ENCODE peak calls at places on chromosomes 5 and 9, in five cellular contexts. K, E, U, F and H are unnamed samples.

GRCh38 chr9:81596671-81597426 is 92.5 kb downstream of the TLE1 start:
- DNase-seq in K (no peak), E (no peak), U (no peak), F (no peak), H (peak)

GRCh38 chr9:96646081-96646991 is 8.8 kb downstream of the PRXL2C start:
- DNase-seq in K (peak), E (no peak), U (no peak), F (no peak), H (peak)

GRCh38 chr5:165321912-165322311 is 1816.5 kb downstream of the MAT2B start:
- DNase-seq in K (peak), E (no peak), U (no peak), F (no peak), H (no peak)

GRCh38 chr9:35790385-35791291 is 753 bp upstream of the NPR2 start:
- DNase-seq in K (peak), E (peak), U (peak), F (no peak), H (peak)

GRCh38 chr5:72244862-72245371 is 75.1 kb downstream of the MRPS27 start:
- DNase-seq in K (peak), E (no peak), U (no peak), F (no peak), H (no peak)

GRCh38 chr5:40437452-40437861 is 242.3 kb upstream of the PTGER4 start:
- DNase-seq in K (peak), E (no peak), U (no peak), F (no peak), H (no peak)

GRCh38 chr5:75286211-75286773 is 49.6 kb upstream of the ANKRD31 start:
- DNase-seq in K (no peak), E (no peak), U (no peak), F (no peak), H (no peak)

GRCh38 chr9:21141427-21141882 is at the start of gene IFNW1:
- DNase-seq in K (no peak), E (no peak), U (no peak), F (no peak), H (no peak)

GRCh38 chr5:108146222-108146621 is 235.7 kb downstream of the FBXL17 start:
- DNase-seq in K (no peak), E (no peak), U (no peak), F (no peak), H (no peak)

GRCh38 chr5:132771559-132771998 is 5.5 kb downstream of the SEPTIN8 start:
- DNase-seq in K (peak), E (no peak), U (peak), F (no peak), H (no peak)

GRCh38 chr5:74357827-74358226 is 282.7 kb downstream of the ENC1 start:
- DNase-seq in K (peak), E (no peak), U (no peak), F (no peak), H (no peak)

GRCh38 chr5:72597456-72597948 is 90.3 kb upstream of the ZNF366 start:
- DNase-seq in K (peak), E (no peak), U (no peak), F (no peak), H (no peak)

GRCh38 chr5:94900006-94900505 is 281.6 kb downstream of the SLF1 start:
- DNase-seq in K (no peak), E (no peak), U (no peak), F (no peak), H (no peak)

GRCh38 chr5:32390819-32391591 is 53.5 kb downstream of the ZFR start:
- DNase-seq in K (peak), E (no peak), U (peak), F (no peak), H (no peak)

GRCh38 chr5:122195784-122196394 is 66.5 kb downstream of the ZNF474 start:
- DNase-seq in K (peak), E (no peak), U (peak), F (no peak), H (no peak)

GRCh38 chr5:80387063-80387768 is 20.6 kb upstream of the ZFYVE16 start:
- DNase-seq in K (no peak), E (no peak), U (no peak), F (no peak), H (no peak)

DNA sequence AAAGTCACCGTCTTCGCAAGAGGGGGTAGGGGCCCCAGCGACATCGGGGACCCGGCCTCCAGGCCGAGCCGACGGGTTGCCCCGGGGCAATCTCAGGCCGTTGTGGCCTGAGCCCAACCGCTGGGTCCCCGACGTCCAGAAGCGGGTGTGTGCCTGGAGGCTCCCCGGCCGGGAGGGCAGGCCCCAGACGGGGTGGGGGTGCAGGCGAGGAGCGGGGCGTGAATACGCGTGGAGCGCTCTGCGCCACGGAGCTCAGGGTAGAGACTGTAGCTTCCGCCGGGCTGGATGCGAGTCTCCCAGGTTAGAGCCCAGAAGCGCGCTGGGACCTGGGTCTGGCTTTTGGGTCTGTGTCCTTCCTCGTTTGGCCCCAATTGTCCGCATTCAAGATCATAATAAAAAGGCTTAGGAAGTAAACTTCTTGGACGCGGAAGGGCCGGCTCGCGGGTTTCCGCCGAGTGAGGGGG is 3.5 kb downstream of the BARX1 start:
- DNase-seq in K (no peak), E (no peak), U (no peak), F (no peak), H (peak)
- H3K4me3 ChIP-seq in K (no peak), E (peak), U (no peak), F (peak), H (no peak)

GRCh38 chr5:78651468-78651867 is 2.9 kb upstream of the LHFPL2 start:
- DNase-seq in K (no peak), E (no peak), U (no peak), F (no peak), H (no peak)

GRCh38 chr5:78648359-78649219 is at the start of gene LHFPL2:
- DNase-seq in K (peak), E (peak), U (peak), F (no peak), H (peak)

GRCh38 chr5:78649220-78649700 is 688 bp upstream of the LHFPL2 start:
- DNase-seq in K (no peak), E (no peak), U (peak), F (no peak), H (peak)

GRCh38 chr5:78650562-78650930 is 2.0 kb upstream of the LHFPL2 start:
- DNase-seq in K (no peak), E (no peak), U (no peak), F (no peak), H (no peak)

DNA sequence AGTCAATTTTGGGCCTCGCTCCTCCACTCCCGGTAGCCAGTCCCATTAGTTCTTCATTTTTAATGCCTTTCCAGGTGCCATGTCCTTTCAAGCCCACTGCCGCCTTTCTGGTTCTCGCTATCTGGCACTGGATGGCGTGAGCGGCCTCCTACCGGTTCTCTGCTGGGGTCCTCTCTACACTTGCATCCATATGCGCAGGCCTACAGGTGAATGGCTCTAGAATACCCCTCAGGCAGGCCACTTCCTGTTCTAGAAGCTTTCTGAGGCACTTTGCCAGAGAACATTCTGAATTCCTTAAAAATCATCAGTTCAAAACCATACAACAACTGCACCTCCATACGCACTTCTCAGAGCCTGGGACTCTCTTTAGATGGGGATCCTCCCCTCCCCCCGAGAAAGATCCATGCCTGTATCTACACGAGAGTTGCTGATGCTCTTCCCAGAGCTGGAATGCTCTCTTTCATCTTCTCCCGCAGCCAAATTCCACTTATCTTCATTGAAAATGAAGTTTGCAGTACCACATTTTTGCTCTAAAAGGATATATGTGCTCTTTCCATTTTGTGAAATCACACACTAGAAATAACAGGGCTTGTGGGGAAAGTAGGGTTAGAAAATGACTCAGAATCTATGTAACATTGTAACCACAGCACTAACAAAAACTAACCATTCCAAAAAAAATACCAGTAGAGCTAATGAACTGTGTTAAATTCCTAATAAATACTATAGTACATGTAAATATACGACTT is 1.4 kb upstream of the LHFPL2 start:
- DNase-seq in K (peak), E (no peak), U (no peak), F (no peak), H (no peak)
- TF ChIP-seq POLR2A in K (no peak), E (no peak), U (no peak), F (no peak), H (no peak)

GRCh38 chr5:82367930-82368329 is 89.8 kb upstream of the RPS23 start:
- DNase-seq in K (no peak), E (no peak), U (no peak), F (no peak), H (no peak)

GRCh38 chr5:82365026-82365425 is 86.9 kb upstream of the RPS23 start:
- DNase-seq in K (no peak), E (no peak), U (no peak), F (no peak), H (no peak)

GRCh38 chr5:82363524-82363923 is 85.4 kb upstream of the RPS23 start:
- DNase-seq in K (no peak), E (no peak), U (no peak), F (no peak), H (no peak)

GRCh38 chr5:82365744-82366228 is 87.6 kb upstream of the RPS23 start:
- DNase-seq in K (peak), E (no peak), U (no peak), F (no peak), H (no peak)

DNA sequence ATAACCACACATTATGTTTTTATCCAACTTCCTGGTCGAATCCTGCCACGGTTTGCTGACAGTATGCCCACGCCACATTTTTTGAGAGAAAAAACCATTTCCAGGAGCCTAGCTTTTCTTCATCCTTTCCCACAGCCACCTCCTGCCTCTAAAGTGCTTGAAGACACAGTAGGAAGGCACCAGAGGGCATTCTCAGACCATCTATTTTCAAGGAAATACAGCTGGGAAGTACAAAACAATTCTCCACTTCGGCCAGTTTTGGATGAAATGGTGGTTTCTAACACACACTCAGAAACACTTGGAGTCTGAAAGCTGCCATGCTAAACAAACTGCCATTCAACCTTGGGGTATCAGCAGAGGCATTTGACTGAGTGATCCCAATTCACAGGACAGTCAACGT is 86.3 kb upstream of the RPS23 start:
- DNase-seq in K (peak), E (no peak), U (no peak), F (no peak), H (no peak)
- TF ChIP-seq CTCF in K (peak), E (peak), U (no peak), F (no peak), H (no peak)

GRCh38 chr5:157106668-157107461 is 2.0 kb downstream of the HAVCR2 start:
- DNase-seq in K (peak), E (no peak), U (no peak), F (no peak), H (peak)
- H3K4me3 ChIP-seq in K (no peak), E (no peak), U (no peak), F (no peak), H (peak)

DNA sequence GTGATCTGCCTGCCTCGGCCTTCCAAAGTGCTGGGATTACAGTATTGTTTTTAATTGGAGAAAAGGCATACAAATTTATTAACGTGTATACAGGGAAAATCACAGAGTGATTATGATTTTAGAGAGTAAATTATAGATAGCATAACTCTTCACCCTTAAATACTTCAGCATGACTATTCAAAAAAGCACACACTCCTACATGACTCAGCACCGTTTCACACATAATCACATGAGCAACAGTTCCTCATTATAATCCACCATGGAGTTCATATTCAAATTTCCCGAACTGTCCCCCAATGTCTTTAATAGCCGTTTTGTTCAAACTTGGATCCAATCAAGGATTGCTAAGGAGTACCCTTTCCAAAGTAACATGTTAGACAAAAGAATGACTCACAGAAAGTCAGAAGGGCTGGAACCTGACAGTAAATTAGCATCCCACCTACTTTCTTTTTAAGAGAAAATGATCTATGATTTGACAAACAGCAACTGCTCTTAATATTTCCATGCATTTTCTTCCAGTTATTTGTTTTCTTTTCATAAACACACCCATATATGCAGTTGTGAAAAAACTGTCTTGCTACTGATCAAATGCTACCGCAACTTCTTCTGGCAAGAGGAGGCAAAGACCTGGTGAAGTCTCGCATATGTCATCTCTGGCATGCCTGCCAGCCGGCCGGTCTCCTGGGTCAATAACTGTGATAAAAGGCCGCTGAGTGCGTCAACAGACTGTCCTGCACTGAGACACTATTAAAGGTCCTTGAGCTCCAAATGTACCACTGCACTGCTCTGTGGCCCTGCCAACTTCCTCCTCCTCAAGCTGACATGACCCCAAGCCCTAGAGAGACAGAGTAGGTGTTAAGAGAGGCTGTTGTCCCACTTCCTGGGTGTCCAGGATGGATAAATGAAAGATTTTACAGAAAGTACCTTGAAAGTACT is 31.9 kb downstream of the RAPGEF1 start:
- DNase-seq in K (peak), E (no peak), U (no peak), F (no peak), H (peak)
- TF ChIP-seq POLR2A in K (no peak), E (no peak), U (no peak), F (no peak), H (no peak)

GRCh38 chr9:7079051-7079450 is 321.3 kb downstream of the KDM4C start:
- DNase-seq in K (no peak), E (no peak), U (no peak), F (no peak), H (no peak)
- TF ChIP-seq CTCF in K (no peak), E (no peak), U (no peak), F (no peak), H (no peak)

GRCh38 chr9:70262948-70263347 is 4.2 kb downstream of the SMC5 start:
- DNase-seq in K (peak), E (no peak), U (no peak), F (no peak), H (no peak)
- H3K4me3 ChIP-seq in K (no peak), E (no peak), U (no peak), F (no peak), H (no peak)

GRCh38 chr5:2700876-2701275 is 50.6 kb downstream of the IRX2 start:
- DNase-seq in K (no peak), E (no peak), U (no peak), F (no peak), H (no peak)

GRCh38 chr5:2702096-2702879 is 49.2 kb downstream of the IRX2 start:
- DNase-seq in K (no peak), E (no peak), U (no peak), F (no peak), H (peak)

GRCh38 chr5:2699686-2700085 is 51.8 kb downstream of the IRX2 start:
- DNase-seq in K (no peak), E (no peak), U (no peak), F (no peak), H (no peak)

GRCh38 chr5:2703041-2703440 is 48.4 kb downstream of the IRX2 start:
- DNase-seq in K (no peak), E (no peak), U (no peak), F (no peak), H (no peak)

DNA sequence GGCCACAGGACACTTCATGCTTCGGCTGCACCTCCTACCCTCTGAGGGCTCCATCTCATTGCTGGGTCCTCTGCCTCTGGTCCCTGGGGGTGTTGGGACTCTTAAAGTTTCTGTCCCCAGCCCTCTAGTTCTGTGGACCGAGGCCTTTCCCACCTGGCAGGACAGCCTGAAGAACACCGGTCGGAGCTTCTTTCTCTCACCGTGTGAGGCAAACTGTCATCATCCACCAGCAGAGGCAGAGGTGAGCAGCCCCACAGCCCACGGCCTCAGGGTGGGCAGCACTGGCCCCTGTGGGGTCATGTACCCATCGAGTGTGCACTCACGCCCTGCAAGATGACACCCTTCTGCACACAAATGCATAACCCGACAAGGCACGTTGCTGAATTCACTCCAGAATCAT is 49.9 kb downstream of the IRX2 start:
- DNase-seq in K (no peak), E (no peak), U (no peak), F (no peak), H (no peak)
- TF ChIP-seq POLR2A in K (no peak), E (no peak), U (no peak), F (no peak), H (no peak)